ENCODE peak calls at places on chromosomes 1 and 21, in eight cellular contexts. C is ovary, O is esophagus squamous epithelium, Y is mucosa of descending colon, B is RWPE2, A is tibial nerve, D is stomach, E is tibial artery. K is an unnamed sample.

GRCh38 chr1:37474697-37475379 is 458 bp downstream of the ZC3H12A start:
- DNase-seq in C (peak; percentile 74), O (no peak), Y (no peak), B (no peak), A (no peak), D (peak; percentile 35), E (no peak), K (no peak)

GRCh38 chr1:54721719-54722118 is 6.1 kb downstream of the TTC4 start:
- DNase-seq in C (no peak), O (no peak), Y (no peak), B (no peak), A (no peak), D (no peak), E (no peak), K (no peak)

GRCh38 chr1:41357451-41358151 is 3.6 kb upstream of the FOXO6 start:
- DNase-seq in C (no peak), O (no peak), Y (no peak), B (no peak), A (no peak), D (no peak), E (no peak), K (no peak)

GRCh38 chr1:176752505-176752904 is 289.5 kb downstream of the PAPPA2 start:
- DNase-seq in C (no peak), O (no peak), Y (no peak), B (no peak), A (no peak), D (no peak), E (no peak), K (no peak)

GRCh38 chr1:115330480-115331013 is 7.5 kb downstream of the NGF start:
- DNase-seq in C (peak; percentile 56), O (no peak), Y (no peak), B (no peak), A (peak; percentile 51), D (no peak), E (peak; percentile 56), K (no peak)

GRCh38 chr1:172875892-172876291 is 174.8 kb downstream of the TNFSF18 start:
- DNase-seq in C (no peak), O (no peak), Y (no peak), B (no peak), A (no peak), D (no peak), E (no peak), K (no peak)

GRCh38 chr1:151711940-151712339 is 4.7 kb downstream of the CELF3 start:
- DNase-seq in C (no peak), O (no peak), Y (no peak), B (no peak), A (no peak), D (no peak), E (no peak), K (no peak)

GRCh38 chr1:103489881-103490280 is 35.6 kb upstream of the RNPC3 start:
- DNase-seq in C (no peak), O (no peak), Y (no peak), B (no peak), A (no peak), D (no peak), E (no peak), K (no peak)

GRCh38 chr1:1021010-1021845 is 1.3 kb downstream of the AGRN start:
- DNase-seq in C (peak; percentile 77), O (no peak), Y (peak; percentile 88), B (no peak), A (no peak), D (peak; percentile 80), E (no peak), K (no peak)

GRCh38 chr1:5768014-5768413 is 224.2 kb downstream of the NPHP4 start:
- DNase-seq in C (peak; percentile 50), O (no peak), Y (no peak), B (no peak), A (no peak), D (no peak), E (no peak), K (no peak)

GRCh38 chr1:8011923-8012858 is 13.9 kb downstream of the ERRFI1 start:
- DNase-seq in C (no peak), O (no peak), Y (no peak), B (no peak), A (no peak), D (no peak), E (no peak), K (no peak)

DNA sequence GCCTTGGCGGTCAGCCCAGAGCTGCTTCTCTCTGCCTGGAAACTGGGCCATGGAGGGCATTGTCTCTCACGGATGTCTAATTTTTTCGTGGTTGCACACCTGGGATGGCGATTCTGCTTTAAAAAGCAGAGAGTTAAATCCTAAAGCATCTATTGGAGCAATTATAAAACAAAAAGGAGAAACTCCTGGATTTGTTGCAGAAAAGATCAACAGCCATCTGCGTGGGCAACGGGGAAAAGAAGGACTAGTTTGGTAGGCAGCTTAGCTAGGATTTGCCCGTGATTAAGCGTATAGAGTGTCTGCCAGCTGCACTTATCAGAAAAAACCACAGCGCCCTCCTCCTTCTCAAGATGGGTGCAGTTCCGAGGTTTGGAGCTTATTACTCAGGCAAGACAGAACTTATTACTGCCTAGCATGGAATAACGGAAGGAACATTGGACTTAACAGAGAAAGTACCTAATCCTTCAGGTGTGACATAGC is 524 bp upstream of the SLC25A24 start:
- DNase-seq in C (no peak), O (no peak), Y (no peak), B (no peak), A (peak; percentile 54), D (peak; percentile 38), E (peak; percentile 47), K (peak; percentile 39)
- TF ChIP-seq CTCF in C (no peak), O (peak; percentile 14), Y (no peak), B (peak; percentile 57), A (no peak), D (peak; percentile 8), E (no peak), K (peak; percentile 54)

GRCh38 chr1:49627781-49628180 is 396.0 kb downstream of the AGBL4 start:
- DNase-seq in C (no peak), O (no peak), Y (no peak), B (no peak), A (no peak), D (no peak), E (no peak), K (no peak)
- H3K4me3 ChIP-seq in C (no peak overlapping the region), O (no peak overlapping the region), Y (no peak overlapping the region), B (no peak overlapping the region), A (no peak overlapping the region), D (no peak overlapping the region), E (no peak overlapping the region), K (no peak overlapping the region)

GRCh38 chr1:170664828-170665617 is 1.1 kb downstream of the PRRX1 start:
- DNase-seq in C (peak; percentile 64), O (no peak), Y (peak; percentile 56), B (no peak), A (no peak), D (no peak), E (no peak), K (no peak)
- TF ChIP-seq CTCF in C (no peak), O (no peak), Y (no peak), B (no peak), A (no peak), D (no peak), E (peak; percentile 16), K (no peak)

GRCh38 chr1:112700290-112701226 is 6.4 kb downstream of the RHOC start:
- DNase-seq in C (peak; percentile 99), O (peak; percentile 19), Y (peak; percentile 95), B (peak; percentile 89), A (peak; percentile 99), D (peak; percentile 93), E (peak; percentile 98), K (peak; percentile 71)
- H3K4me3 ChIP-seq in C (no peak overlapping the region), O (no peak overlapping the region), Y (no peak overlapping the region), B (no peak overlapping the region), A (no peak overlapping the region), D (no peak overlapping the region), E (no peak overlapping the region), K (no peak overlapping the region)

DNA sequence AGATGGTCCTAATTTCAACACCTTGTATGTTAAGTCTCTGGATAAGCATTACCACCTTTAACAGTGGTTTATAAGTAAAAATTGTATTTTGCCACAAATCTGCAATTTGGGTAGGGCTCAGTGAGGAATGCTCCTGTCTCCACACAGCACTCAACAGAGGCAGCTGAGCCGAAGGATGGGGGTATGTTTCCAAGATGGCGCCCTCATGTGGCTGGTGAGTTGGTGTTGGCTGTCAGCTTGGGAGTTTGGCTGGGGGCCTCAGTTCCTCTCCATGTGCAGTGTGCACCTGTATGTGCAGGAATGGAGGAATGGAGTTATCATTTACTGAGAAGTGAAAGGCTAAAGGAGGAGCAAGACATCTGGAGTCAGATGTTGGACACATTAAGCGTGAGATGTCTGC is 136.8 kb downstream of the GABPA start:
- DNase-seq in C (no peak), O (no peak), Y (no peak), B (no peak), A (no peak), D (no peak), E (no peak), K (no peak)
- TF ChIP-seq CTCF in C (no peak), O (no peak), Y (no peak), B (no peak), A (no peak), D (no peak), E (no peak), K (peak; percentile 10)